ENCODE peak calls at places on chromosome 10, in nine cellular contexts. One of them, this sample, is unnamed.

GRCh38 chr10:86703176-86703575 is 34.9 kb downstream of the LDB3 start:
- DNase-seq in stimulated activated CD8-positive, alpha-beta memory T cell treated with anti-CD3 and anti-CD28 coated beads, Interleukin-2, amount 100 ng/mL, for 48 hours: no peak
- DNase-seq in fibroblast of mammary gland: no peak
- DNase-seq in NCI-H1417: no peak
- DNase-seq in RCC 7860: no peak
- DNase-seq in AG08395: no peak
- DNase-seq in sigmoid colon: no peak
- DNase-seq in NCI-H460: no peak
- DNase-seq in GM10248: no peak
- DNase-seq in this sample: no peak

GRCh38 chr10:71444284-71445054 is 47.7 kb downstream of the CDH23 start:
- DNase-seq in NCI-H460: no peak
- DNase-seq in RCC 7860: no peak
- DNase-seq in sigmoid colon: no peak
- DNase-seq in GM10248: no peak
- DNase-seq in AG08395: no peak
- DNase-seq in fibroblast of mammary gland: no peak
- DNase-seq in NCI-H1417: peak
- DNase-seq in stimulated activated CD8-positive, alpha-beta memory T cell treated with anti-CD3 and anti-CD28 coated beads, Interleukin-2, amount 100 ng/mL, for 48 hours: no peak
- DNase-seq in this sample: no peak

GRCh38 chr10:17248964-17249363 is 20.9 kb downstream of the VIM start:
- DNase-seq in stimulated activated CD8-positive, alpha-beta memory T cell treated with anti-CD3 and anti-CD28 coated beads, Interleukin-2, amount 100 ng/mL, for 48 hours: no peak
- DNase-seq in RCC 7860: no peak
- DNase-seq in GM10248: no peak
- DNase-seq in NCI-H1417: no peak
- DNase-seq in sigmoid colon: no peak
- DNase-seq in NCI-H460: no peak
- DNase-seq in fibroblast of mammary gland: no peak
- DNase-seq in AG08395: no peak
- DNase-seq in this sample: no peak

GRCh38 chr10:100346765-100347567 is at the start of gene SCD:
- DNase-seq in AG08395: peak
- DNase-seq in GM10248: peak
- DNase-seq in NCI-H460: peak
- DNase-seq in stimulated activated CD8-positive, alpha-beta memory T cell treated with anti-CD3 and anti-CD28 coated beads, Interleukin-2, amount 100 ng/mL, for 48 hours: peak
- DNase-seq in fibroblast of mammary gland: peak
- DNase-seq in sigmoid colon: peak
- DNase-seq in RCC 7860: peak
- DNase-seq in NCI-H1417: peak
- DNase-seq in this sample: peak

GRCh38 chr10:110754375-110755120 is 110.4 kb downstream of the RBM20 start:
- DNase-seq in stimulated activated CD8-positive, alpha-beta memory T cell treated with anti-CD3 and anti-CD28 coated beads, Interleukin-2, amount 100 ng/mL, for 48 hours: no peak
- DNase-seq in fibroblast of mammary gland: no peak
- DNase-seq in NCI-H460: no peak
- DNase-seq in sigmoid colon: no peak
- DNase-seq in GM10248: no peak
- DNase-seq in NCI-H1417: no peak
- DNase-seq in AG08395: no peak
- DNase-seq in RCC 7860: no peak
- DNase-seq in this sample: no peak

GRCh38 chr10:42876476-42876875 is 93.9 kb downstream of the BMS1 start:
- DNase-seq in fibroblast of mammary gland: no peak
- DNase-seq in RCC 7860: no peak
- DNase-seq in stimulated activated CD8-positive, alpha-beta memory T cell treated with anti-CD3 and anti-CD28 coated beads, Interleukin-2, amount 100 ng/mL, for 48 hours: no peak
- DNase-seq in GM10248: no peak
- DNase-seq in sigmoid colon: no peak
- DNase-seq in NCI-H460: no peak
- DNase-seq in NCI-H1417: no peak
- DNase-seq in AG08395: no peak
- DNase-seq in this sample: no peak

GRCh38 chr10:95360122-95360715 is 69.4 kb upstream of the PDLIM1 start:
- DNase-seq in NCI-H1417: peak
- DNase-seq in RCC 7860: no peak
- DNase-seq in sigmoid colon: no peak
- DNase-seq in GM10248: no peak
- DNase-seq in fibroblast of mammary gland: peak
- DNase-seq in NCI-H460: no peak
- DNase-seq in stimulated activated CD8-positive, alpha-beta memory T cell treated with anti-CD3 and anti-CD28 coated beads, Interleukin-2, amount 100 ng/mL, for 48 hours: no peak
- DNase-seq in AG08395: no peak
- DNase-seq in this sample: no peak

GRCh38 chr10:79007037-79007842 is 61.5 kb upstream of the ZMIZ1 start:
- DNase-seq in RCC 7860: no peak
- DNase-seq in NCI-H460: no peak
- DNase-seq in fibroblast of mammary gland: peak
- DNase-seq in AG08395: no peak
- DNase-seq in GM10248: no peak
- DNase-seq in NCI-H1417: peak
- DNase-seq in stimulated activated CD8-positive, alpha-beta memory T cell treated with anti-CD3 and anti-CD28 coated beads, Interleukin-2, amount 100 ng/mL, for 48 hours: no peak
- DNase-seq in sigmoid colon: peak
- DNase-seq in this sample: no peak

GRCh38 chr10:74238031-74238431 is 87.0 kb downstream of the ADK start:
- DNase-seq in AG08395: no peak
- DNase-seq in stimulated activated CD8-positive, alpha-beta memory T cell treated with anti-CD3 and anti-CD28 coated beads, Interleukin-2, amount 100 ng/mL, for 48 hours: no peak
- DNase-seq in NCI-H460: no peak
- DNase-seq in NCI-H1417: no peak
- DNase-seq in GM10248: no peak
- DNase-seq in RCC 7860: no peak
- DNase-seq in fibroblast of mammary gland: no peak
- DNase-seq in sigmoid colon: no peak
- DNase-seq in this sample: peak

GRCh38 chr10:125016611-125017202 is 74.8 kb downstream of the ZRANB1 start:
- DNase-seq in AG08395: no peak
- DNase-seq in sigmoid colon: peak
- DNase-seq in RCC 7860: no peak
- DNase-seq in fibroblast of mammary gland: peak
- DNase-seq in stimulated activated CD8-positive, alpha-beta memory T cell treated with anti-CD3 and anti-CD28 coated beads, Interleukin-2, amount 100 ng/mL, for 48 hours: no peak
- DNase-seq in GM10248: no peak
- DNase-seq in NCI-H1417: no peak
- DNase-seq in NCI-H460: no peak
- DNase-seq in this sample: no peak

GRCh38 chr10:68330852-68331454 is 911 bp upstream of the HNRNPH3 start:
- DNase-seq in fibroblast of mammary gland: peak
- DNase-seq in GM10248: no peak
- DNase-seq in stimulated activated CD8-positive, alpha-beta memory T cell treated with anti-CD3 and anti-CD28 coated beads, Interleukin-2, amount 100 ng/mL, for 48 hours: no peak
- DNase-seq in AG08395: no peak
- DNase-seq in NCI-H1417: peak
- DNase-seq in sigmoid colon: peak
- DNase-seq in NCI-H460: no peak
- DNase-seq in RCC 7860: no peak
- DNase-seq in this sample: no peak

GRCh38 chr10:53325073-53325472 is 552.5 kb upstream of the MBL2 start:
- DNase-seq in NCI-H1417: no peak
- DNase-seq in stimulated activated CD8-positive, alpha-beta memory T cell treated with anti-CD3 and anti-CD28 coated beads, Interleukin-2, amount 100 ng/mL, for 48 hours: no peak
- DNase-seq in NCI-H460: no peak
- DNase-seq in sigmoid colon: no peak
- DNase-seq in RCC 7860: peak
- DNase-seq in fibroblast of mammary gland: peak
- DNase-seq in GM10248: no peak
- DNase-seq in AG08395: no peak
- DNase-seq in this sample: no peak

GRCh38 chr10:3350205-3350604 is 177.6 kb upstream of the PITRM1 start:
- DNase-seq in RCC 7860: no peak
- DNase-seq in stimulated activated CD8-positive, alpha-beta memory T cell treated with anti-CD3 and anti-CD28 coated beads, Interleukin-2, amount 100 ng/mL, for 48 hours: no peak
- DNase-seq in NCI-H460: no peak
- DNase-seq in GM10248: no peak
- DNase-seq in fibroblast of mammary gland: no peak
- DNase-seq in NCI-H1417: no peak
- DNase-seq in AG08395: no peak
- DNase-seq in sigmoid colon: no peak
- DNase-seq in this sample: no peak

GRCh38 chr10:87608756-87609155 is 50.9 kb upstream of the PAPSS2 start:
- DNase-seq in stimulated activated CD8-positive, alpha-beta memory T cell treated with anti-CD3 and anti-CD28 coated beads, Interleukin-2, amount 100 ng/mL, for 48 hours: no peak
- DNase-seq in fibroblast of mammary gland: no peak
- DNase-seq in NCI-H1417: no peak
- DNase-seq in sigmoid colon: no peak
- DNase-seq in GM10248: no peak
- DNase-seq in AG08395: no peak
- DNase-seq in NCI-H460: no peak
- DNase-seq in RCC 7860: no peak
- DNase-seq in this sample: no peak

GRCh38 chr10:49353026-49353894 is 42.6 kb downstream of the DRGX start:
- DNase-seq in sigmoid colon: no peak
- DNase-seq in NCI-H1417: no peak
- DNase-seq in stimulated activated CD8-positive, alpha-beta memory T cell treated with anti-CD3 and anti-CD28 coated beads, Interleukin-2, amount 100 ng/mL, for 48 hours: no peak
- DNase-seq in AG08395: no peak
- DNase-seq in GM10248: no peak
- DNase-seq in RCC 7860: no peak
- DNase-seq in NCI-H460: no peak
- DNase-seq in fibroblast of mammary gland: no peak
- DNase-seq in this sample: no peak

This sample was measured in pulmonary artery endothelial cell.